ENCODE peak calls at places on chromosomes 5 and 9, in four cellular contexts. Z is lung, M is astrocyte of the cerebellum, P is stomach. A is an unnamed sample.

GRCh38 chr5:141199359-141200235 is at the start of gene PCDHB11:
- DNase-seq in Z (no peak), M (no peak), P (no peak), A (no peak)

GRCh38 chr9:137455361-137455991 is 3.7 kb downstream of the NSMF start:
- DNase-seq in Z (no peak), M (no peak), P (no peak), A (no peak)

GRCh38 chr5:6729400-6730310 is 16.4 kb downstream of the TENT4A start:
- DNase-seq in Z (no peak), M (no peak), P (peak), A (no peak)

GRCh38 chr5:127988149-127988755 is 95.3 kb upstream of the SLC12A2 start:
- DNase-seq in Z (no peak), M (peak), P (no peak), A (no peak)

GRCh38 chr5:139593716-139594319 is 32.7 kb downstream of the UBE2D2 start:
- DNase-seq in Z (no peak), M (peak), P (no peak), A (no peak)

GRCh38 chr5:127898551-127899213 is 184.9 kb upstream of the SLC12A2 start:
- DNase-seq in Z (no peak), M (no peak), P (no peak), A (no peak)

GRCh38 chr9:137222190-137223077 is at the start of gene RNF208:
- DNase-seq in Z (no peak), M (no peak), P (no peak), A (peak)

GRCh38 chr5:51646482-51646881 is 263.2 kb downstream of the ISL1 start:
- DNase-seq in Z (no peak), M (no peak), P (no peak), A (no peak)

GRCh38 chr5:17359451-17359965 is 138.5 kb upstream of the TAF11L2 start:
- DNase-seq in Z (no peak), M (peak), P (no peak), A (no peak)

GRCh38 chr5:173806270-173807035 is 81.7 kb upstream of the CPEB4 start:
- DNase-seq in Z (no peak), M (no peak), P (no peak), A (no peak)

GRCh38 chr5:13567819-13568218 is 376.7 kb downstream of the DNAH5 start:
- DNase-seq in Z (no peak), M (peak), P (no peak), A (no peak)

GRCh38 chr5:158553195-158553945 is 546.3 kb downstream of the EBF1 start:
- DNase-seq in Z (no peak), M (peak), P (no peak), A (no peak)

GRCh38 chr9:71729816-71730526 is 38.3 kb downstream of the CEMIP2 start:
- DNase-seq in Z (no peak), M (no peak), P (no peak), A (no peak)

GRCh38 chr5:113705657-113706056 is 192.2 kb downstream of the YTHDC2 start:
- DNase-seq in Z (no peak), M (no peak), P (no peak), A (no peak)

GRCh38 chr5:176579323-176579722 is 30.2 kb downstream of the CDHR2 start:
- DNase-seq in Z (no peak), M (no peak), P (no peak), A (no peak)

GRCh38 chr5:41408676-41409443 is 101.5 kb downstream of the PLCXD3 start:
- DNase-seq in Z (no peak), M (no peak), P (no peak), A (no peak)

GRCh38 chr9:98147582-98147981 is 28.6 kb upstream of the TRIM14 start:
- DNase-seq in Z (no peak), M (no peak), P (no peak), A (no peak)

GRCh38 chr5:107670028-107670926 is 460 bp downstream of the EFNA5 start:
- DNase-seq in Z (peak), M (no peak), P (peak), A (peak)

GRCh38 chr5:86463339-86463738 is 154.4 kb upstream of the COX7C start:
- DNase-seq in Z (no peak), M (no peak), P (no peak), A (no peak)

GRCh38 chr5:372911-373709 is 51.6 kb downstream of the AHRR start:
- DNase-seq in Z (peak), M (no peak), P (peak), A (peak)

GRCh38 chr5:124199902-124200301 is 546.5 kb downstream of the ZNF608 start:
- DNase-seq in Z (no peak), M (no peak), P (no peak), A (no peak)

GRCh38 chr9:87357600-87357999 is 140.1 kb upstream of the DAPK1 start:
- DNase-seq in Z (no peak), M (no peak), P (no peak), A (no peak)

GRCh38 chr5:36694351-36694750 is 87.9 kb downstream of the SLC1A3 start:
- DNase-seq in Z (no peak), M (no peak), P (no peak), A (no peak)

GRCh38 chr5:117680421-117680820 is 1105.8 kb upstream of the SEMA6A start:
- DNase-seq in Z (no peak), M (peak), P (no peak), A (no peak)

GRCh38 chr9:5587024-5587423 is 41.9 kb upstream of the RIC1 start:
- DNase-seq in Z (no peak), M (no peak), P (no peak), A (no peak)

GRCh38 chr5:81359108-81359507 is 34.8 kb downstream of the ACOT12 start:
- DNase-seq in Z (no peak), M (no peak), P (no peak), A (no peak)

GRCh38 chr5:95048633-95049032 is 236.3 kb downstream of the MCTP1 start:
- DNase-seq in Z (no peak), M (no peak), P (no peak), A (no peak)

GRCh38 chr5:95050708-95051107 is 234.2 kb downstream of the MCTP1 start:
- DNase-seq in Z (no peak), M (no peak), P (no peak), A (no peak)

GRCh38 chr5:95057610-95058009 is 227.3 kb downstream of the MCTP1 start:
- DNase-seq in Z (no peak), M (no peak), P (no peak), A (no peak)

GRCh38 chr5:95053253-95053652 is 231.6 kb downstream of the MCTP1 start:
- DNase-seq in Z (no peak), M (no peak), P (no peak), A (no peak)
- TF ChIP-seq CTCF in Z (no peak), M (no peak), P (no peak), A (no peak)

GRCh38 chr9:109192732-109193361 is 25.8 kb upstream of the FRRS1L start:
- DNase-seq in Z (no peak), M (no peak), P (peak), A (peak)
- TF ChIP-seq CTCF in Z (no peak), M (peak), P (peak), A (peak)

DNA sequence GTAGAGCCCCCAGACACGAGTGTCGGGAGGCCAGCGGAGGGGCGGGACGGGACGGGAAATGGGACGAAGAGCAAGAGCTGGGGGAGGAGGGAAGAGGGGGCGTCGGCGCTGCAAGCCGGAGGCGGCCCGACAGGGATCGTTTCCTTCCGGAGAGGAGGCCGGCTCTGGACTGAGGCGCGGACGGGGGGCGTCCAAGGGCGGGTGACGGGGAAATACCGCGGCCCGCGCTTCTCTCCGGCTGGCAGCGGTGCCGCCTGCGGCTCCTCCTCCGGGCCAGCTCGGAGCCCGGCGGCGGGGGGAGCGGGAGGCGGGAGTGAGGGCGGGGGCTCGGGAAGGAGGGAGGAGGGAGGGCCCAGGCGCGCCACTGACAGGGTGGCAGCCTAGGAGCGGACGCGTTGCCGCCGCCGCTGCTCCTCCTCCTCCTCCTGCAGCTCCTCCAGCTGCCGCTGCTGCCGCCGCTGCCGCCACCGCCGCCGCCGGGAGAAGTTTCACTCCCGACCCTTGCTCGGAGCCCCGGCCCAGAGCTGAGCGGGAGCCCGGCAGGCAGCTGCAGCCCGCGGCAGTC is at the start of gene CHSY3:
- DNase-seq in Z (peak), M (peak), P (peak), A (peak)
- TF ChIP-seq CTCF in Z (no peak), M (no peak), P (no peak), A (no peak)

GRCh38 chr9:126611592-126612328 is 2.0 kb upstream of the LMX1B start:
- DNase-seq in Z (peak), M (peak), P (peak), A (peak)
- TF ChIP-seq CTCF in Z (peak), M (peak), P (peak), A (peak)

GRCh38 chr5:60295423-60295822 is 401.9 kb upstream of the PDE4D start:
- DNase-seq in Z (no peak), M (peak), P (peak), A (no peak)
- TF ChIP-seq CTCF in Z (no peak), M (peak), P (peak), A (peak)

GRCh38 chr9:128124873-128125574 is 2.5 kb downstream of the PTGES2 start:
- DNase-seq in Z (no peak), M (no peak), P (peak), A (peak)
- TF ChIP-seq CTCF in Z (peak), M (peak), P (peak), A (peak)

GRCh38 chr5:109215040-109215439 is 194.7 kb downstream of the PJA2 start:
- DNase-seq in Z (no peak), M (no peak), P (no peak), A (no peak)
- TF ChIP-seq CTCF in Z (no peak), M (no peak), P (no peak), A (no peak)

DNA sequence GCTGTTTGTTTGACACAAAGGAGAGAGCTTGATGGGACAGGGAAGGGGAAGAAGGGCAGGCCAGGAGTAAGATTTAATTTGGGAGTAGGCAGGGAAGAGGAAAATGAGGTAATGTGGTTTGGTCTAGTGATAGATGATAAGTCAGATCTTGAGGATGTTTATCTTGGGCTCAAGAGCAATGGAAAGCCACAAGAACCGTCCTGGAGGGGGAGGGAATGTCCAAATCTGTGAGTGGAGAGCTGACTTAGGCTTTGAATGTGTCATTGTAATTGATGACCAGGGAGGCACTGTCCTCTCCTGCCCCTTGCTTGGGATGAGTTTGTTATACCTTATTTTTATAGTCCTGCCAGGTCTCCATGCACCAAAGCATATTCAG is 37.5 kb downstream of the MAMDC2 start:
- DNase-seq in Z (no peak), M (peak), P (no peak), A (no peak)
- TF ChIP-seq CTCF in Z (no peak), M (no peak), P (no peak), A (no peak)

DNA sequence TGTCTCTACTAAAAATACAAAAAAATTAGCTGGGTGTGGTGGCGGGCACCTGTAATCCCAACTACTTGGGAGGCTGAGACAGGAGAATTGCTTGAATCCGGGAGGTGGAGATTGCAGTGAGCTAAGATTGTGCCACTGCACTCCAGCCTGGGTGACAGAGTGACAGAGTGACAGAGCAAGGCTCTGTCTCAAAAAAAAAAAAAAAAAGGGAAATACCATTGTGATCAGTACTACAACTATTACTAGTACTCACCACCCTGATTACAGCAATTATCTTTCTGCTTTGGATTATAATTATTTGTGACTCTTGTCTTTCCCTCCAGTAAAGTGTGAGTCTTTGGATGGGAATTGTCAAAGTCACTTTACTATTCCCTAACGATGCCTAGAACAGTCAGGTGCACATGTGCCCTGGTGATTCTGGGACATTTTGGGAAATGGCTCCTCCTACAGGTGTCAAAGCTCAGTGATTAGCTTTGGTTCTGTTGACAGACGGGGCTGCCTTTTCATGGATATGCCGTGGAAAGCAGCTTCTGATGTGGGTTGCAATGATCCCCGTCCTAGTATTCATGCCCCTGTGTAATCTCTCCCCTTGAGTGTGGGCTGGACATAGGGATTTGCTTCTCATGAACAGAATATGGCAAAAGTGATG is 31.8 kb upstream of the FRRS1L start:
- DNase-seq in Z (no peak), M (no peak), P (no peak), A (no peak)
- TF ChIP-seq CTCF in Z (no peak), M (no peak), P (no peak), A (no peak)